ENCODE peak calls at places on chromosomes 16 and 17, in four cellular contexts. One of them, this sample, is unnamed.

GRCh38 chr17:82574041-82574440 is 54.5 kb downstream of the FOXK2 start:
- DNase-seq in brain microvascular endothelial cell: no peak
- DNase-seq in fibroblast of lung: no peak
- DNase-seq in PC-9: no peak
- DNase-seq in this sample: no peak

GRCh38 chr17:40819528-40820125 is 2.8 kb downstream of the KRT10 start:
- DNase-seq in fibroblast of lung: peak
- DNase-seq in brain microvascular endothelial cell: no peak
- DNase-seq in PC-9: no peak
- DNase-seq in this sample: no peak

GRCh38 chr16:69511641-69512040 is 54.1 kb upstream of the NFAT5 start:
- DNase-seq in PC-9: no peak
- DNase-seq in fibroblast of lung: no peak
- DNase-seq in brain microvascular endothelial cell: no peak
- DNase-seq in this sample: no peak

GRCh38 chr17:6231465-6231864 is 161.3 kb downstream of the WSCD1 start:
- DNase-seq in fibroblast of lung: no peak
- DNase-seq in brain microvascular endothelial cell: no peak
- DNase-seq in PC-9: no peak
- DNase-seq in this sample: no peak

GRCh38 chr16:47460301-47460754 is 535 bp downstream of the ITFG1 start:
- DNase-seq in brain microvascular endothelial cell: no peak
- DNase-seq in fibroblast of lung: no peak
- DNase-seq in PC-9: peak
- DNase-seq in this sample: no peak

GRCh38 chr16:89190150-89190958 is 10.0 kb downstream of the SLC22A31 start:
- DNase-seq in PC-9: no peak
- DNase-seq in brain microvascular endothelial cell: no peak
- DNase-seq in fibroblast of lung: no peak
- DNase-seq in this sample: no peak

GRCh38 chr17:58305626-58306025 is 23.0 kb downstream of the TSPOAP1 start:
- DNase-seq in PC-9: no peak
- DNase-seq in fibroblast of lung: no peak
- DNase-seq in brain microvascular endothelial cell: no peak
- DNase-seq in this sample: no peak

GRCh38 chr17:57643062-57643461 is 102.0 kb downstream of the CCDC182 start:
- DNase-seq in brain microvascular endothelial cell: no peak
- DNase-seq in fibroblast of lung: no peak
- DNase-seq in PC-9: no peak
- DNase-seq in this sample: no peak

GRCh38 chr17:37100231-37100630 is 151.5 kb downstream of the AATF start:
- DNase-seq in PC-9: no peak
- DNase-seq in fibroblast of lung: no peak
- DNase-seq in brain microvascular endothelial cell: no peak
- DNase-seq in this sample: no peak

GRCh38 chr17:4187076-4187475 is 44.1 kb downstream of the CYB5D2 start:
- DNase-seq in PC-9: no peak
- DNase-seq in fibroblast of lung: no peak
- DNase-seq in brain microvascular endothelial cell: no peak
- DNase-seq in this sample: no peak

GRCh38 chr17:31486351-31487062 is 95.0 kb downstream of the RAB11FIP4 start:
- DNase-seq in PC-9: no peak
- DNase-seq in fibroblast of lung: no peak
- DNase-seq in brain microvascular endothelial cell: no peak
- DNase-seq in this sample: no peak

DNA sequence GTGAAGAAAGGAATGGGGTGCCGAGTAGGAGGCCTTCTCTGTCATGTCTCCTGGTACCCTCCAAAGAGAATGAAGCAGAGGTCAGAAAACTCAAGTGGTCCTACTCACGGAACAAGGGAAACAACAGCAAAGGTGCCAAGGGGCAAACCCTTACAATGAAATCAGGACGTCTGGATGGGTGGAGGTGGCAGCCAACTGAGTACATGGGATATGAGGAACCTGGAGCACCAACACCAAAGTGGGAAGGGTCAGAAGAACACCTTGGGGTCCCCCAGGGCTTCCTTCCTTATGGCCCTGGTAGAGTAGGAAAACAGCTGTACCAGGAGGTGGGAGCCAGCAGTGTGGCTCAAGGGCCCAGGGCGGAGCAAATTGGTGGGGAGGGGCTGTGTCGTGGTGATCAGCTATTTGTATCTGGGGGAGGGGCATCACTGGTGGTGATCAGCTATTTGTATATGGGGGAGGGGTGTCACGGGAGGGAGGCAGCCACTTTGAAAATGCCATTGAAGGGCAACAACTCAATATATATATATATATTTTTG is 643 bp downstream of the HIGD1B start:
- DNase-seq in brain microvascular endothelial cell: no peak
- DNase-seq in PC-9: no peak
- DNase-seq in fibroblast of lung: no peak
- DNase-seq in this sample: no peak
- H3K4me3 ChIP-seq in brain microvascular endothelial cell: no peak
- H3K4me3 ChIP-seq in PC-9: no peak
- H3K4me3 ChIP-seq in fibroblast of lung: no peak
- H3K4me3 ChIP-seq in this sample: no peak

GRCh38 chr17:77877019-77877418 is 81.5 kb upstream of the TNRC6C start:
- DNase-seq in PC-9: no peak
- DNase-seq in fibroblast of lung: no peak
- DNase-seq in brain microvascular endothelial cell: no peak
- DNase-seq in this sample: no peak

GRCh38 chr17:77875051-77875780 is 83.3 kb upstream of the TNRC6C start:
- DNase-seq in PC-9: no peak
- DNase-seq in brain microvascular endothelial cell: peak
- DNase-seq in fibroblast of lung: peak
- DNase-seq in this sample: no peak

GRCh38 chr17:77874303-77875050 is 84.0 kb upstream of the TNRC6C start:
- DNase-seq in fibroblast of lung: no peak
- DNase-seq in PC-9: no peak
- DNase-seq in brain microvascular endothelial cell: no peak
- DNase-seq in this sample: no peak

GRCh38 chr17:77877674-77878355 is 80.7 kb upstream of the TNRC6C start:
- DNase-seq in brain microvascular endothelial cell: no peak
- DNase-seq in fibroblast of lung: no peak
- DNase-seq in PC-9: no peak
- DNase-seq in this sample: no peak

DNA sequence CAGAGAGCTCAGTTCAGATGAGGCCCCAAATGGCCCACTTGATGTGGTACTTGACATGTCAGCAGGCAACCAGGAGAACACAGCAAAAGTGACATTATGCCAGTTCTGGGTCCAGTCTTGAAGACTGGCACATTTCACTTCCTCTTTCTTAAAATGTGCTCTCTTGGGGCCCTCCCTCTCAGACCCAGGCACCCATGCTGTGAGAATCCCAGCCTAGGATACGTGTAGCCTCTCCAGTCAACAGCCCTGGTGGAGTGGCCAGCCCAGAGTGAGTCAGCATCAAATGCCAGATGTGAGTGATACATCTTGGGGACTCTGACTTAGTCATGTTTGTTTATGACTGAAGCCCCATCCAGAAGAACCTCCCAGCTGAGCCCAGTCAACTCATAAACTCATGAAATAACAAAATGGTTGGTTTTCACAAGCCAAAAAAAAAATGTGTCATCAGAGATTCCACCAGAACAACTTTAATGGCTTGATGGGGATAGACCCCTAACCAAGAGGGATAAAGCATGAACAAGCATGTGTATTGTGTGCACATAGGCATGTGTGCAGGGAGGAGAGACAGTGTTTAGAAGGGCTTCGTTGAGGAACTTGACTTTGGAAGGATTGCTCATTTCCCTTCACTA is 82.5 kb upstream of the TNRC6C start:
- DNase-seq in brain microvascular endothelial cell: peak
- DNase-seq in fibroblast of lung: no peak
- DNase-seq in PC-9: no peak
- DNase-seq in this sample: no peak
- H3K4me3 ChIP-seq in brain microvascular endothelial cell: no peak
- H3K4me3 ChIP-seq in fibroblast of lung: no peak
- H3K4me3 ChIP-seq in PC-9: no peak
- H3K4me3 ChIP-seq in this sample: no peak

DNA sequence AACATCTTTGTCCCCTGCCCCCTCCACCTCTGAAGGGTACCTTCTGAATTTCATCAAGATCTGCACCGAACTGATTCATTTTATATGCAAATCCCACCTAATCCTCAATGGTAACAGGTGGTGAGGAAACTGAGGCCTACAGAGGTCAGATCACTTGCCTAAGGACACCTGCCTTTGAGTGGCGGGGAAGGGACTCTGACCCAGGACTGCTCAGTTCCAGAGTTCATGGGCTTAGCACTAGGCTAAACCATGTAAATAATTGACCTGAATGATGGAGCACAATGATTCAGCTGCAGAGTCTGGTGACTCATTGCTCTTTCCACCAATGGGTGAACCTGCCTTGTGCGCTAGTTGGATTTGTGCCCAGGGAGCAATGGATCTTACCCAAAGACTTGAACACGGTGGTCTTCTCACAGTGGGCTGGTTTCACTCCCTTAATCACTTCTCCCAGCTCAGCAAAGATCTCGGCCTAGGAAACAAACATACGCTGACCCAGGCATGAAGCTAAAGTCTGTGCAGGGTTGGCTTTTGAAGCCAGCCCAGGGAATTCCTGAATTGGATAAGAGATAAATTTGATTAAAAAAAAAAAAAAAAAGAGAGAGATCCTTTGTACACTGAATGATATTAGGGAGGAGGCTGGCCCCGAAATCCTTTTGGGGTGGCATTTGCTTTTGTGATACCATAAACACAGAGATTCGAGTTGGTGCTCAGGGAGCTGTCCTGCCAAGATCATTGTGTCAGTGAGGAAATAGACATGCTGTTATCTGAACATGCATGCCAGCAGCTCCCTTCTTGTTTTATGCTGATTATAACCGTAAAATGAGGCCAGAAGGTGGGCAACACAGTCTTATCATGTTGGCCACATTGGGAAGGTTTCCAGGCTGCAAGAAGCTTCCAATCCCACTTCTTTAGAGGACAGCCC is 17.0 kb downstream of the CRYM start:
- DNase-seq in PC-9: no peak
- DNase-seq in fibroblast of lung: peak
- DNase-seq in brain microvascular endothelial cell: peak
- DNase-seq in this sample: peak
- H3K4me3 ChIP-seq in PC-9: no peak
- H3K4me3 ChIP-seq in fibroblast of lung: no peak
- H3K4me3 ChIP-seq in brain microvascular endothelial cell: no peak
- H3K4me3 ChIP-seq in this sample: no peak

GRCh38 chr16:4090476-4090875 is 25.8 kb downstream of the ADCY9 start:
- DNase-seq in brain microvascular endothelial cell: no peak
- DNase-seq in PC-9: no peak
- DNase-seq in fibroblast of lung: no peak
- DNase-seq in this sample: no peak
- H3K4me3 ChIP-seq in brain microvascular endothelial cell: no peak
- H3K4me3 ChIP-seq in PC-9: no peak
- H3K4me3 ChIP-seq in fibroblast of lung: no peak
- H3K4me3 ChIP-seq in this sample: no peak

GRCh38 chr16:50607970-50608557 is 59.9 kb downstream of the NKD1 start:
- DNase-seq in brain microvascular endothelial cell: no peak
- DNase-seq in PC-9: no peak
- DNase-seq in fibroblast of lung: no peak
- DNase-seq in this sample: no peak

GRCh38 chr16:50607447-50607846 is 59.3 kb downstream of the NKD1 start:
- DNase-seq in fibroblast of lung: no peak
- DNase-seq in PC-9: no peak
- DNase-seq in brain microvascular endothelial cell: no peak
- DNase-seq in this sample: no peak

GRCh38 chr16:50610331-50611262 is 62.4 kb downstream of the NKD1 start:
- DNase-seq in brain microvascular endothelial cell: no peak
- DNase-seq in fibroblast of lung: no peak
- DNase-seq in PC-9: no peak
- DNase-seq in this sample: no peak

GRCh38 chr16:50611332-50611934 is 63.2 kb downstream of the NKD1 start:
- DNase-seq in PC-9: no peak
- DNase-seq in fibroblast of lung: peak
- DNase-seq in brain microvascular endothelial cell: peak
- DNase-seq in this sample: no peak

DNA sequence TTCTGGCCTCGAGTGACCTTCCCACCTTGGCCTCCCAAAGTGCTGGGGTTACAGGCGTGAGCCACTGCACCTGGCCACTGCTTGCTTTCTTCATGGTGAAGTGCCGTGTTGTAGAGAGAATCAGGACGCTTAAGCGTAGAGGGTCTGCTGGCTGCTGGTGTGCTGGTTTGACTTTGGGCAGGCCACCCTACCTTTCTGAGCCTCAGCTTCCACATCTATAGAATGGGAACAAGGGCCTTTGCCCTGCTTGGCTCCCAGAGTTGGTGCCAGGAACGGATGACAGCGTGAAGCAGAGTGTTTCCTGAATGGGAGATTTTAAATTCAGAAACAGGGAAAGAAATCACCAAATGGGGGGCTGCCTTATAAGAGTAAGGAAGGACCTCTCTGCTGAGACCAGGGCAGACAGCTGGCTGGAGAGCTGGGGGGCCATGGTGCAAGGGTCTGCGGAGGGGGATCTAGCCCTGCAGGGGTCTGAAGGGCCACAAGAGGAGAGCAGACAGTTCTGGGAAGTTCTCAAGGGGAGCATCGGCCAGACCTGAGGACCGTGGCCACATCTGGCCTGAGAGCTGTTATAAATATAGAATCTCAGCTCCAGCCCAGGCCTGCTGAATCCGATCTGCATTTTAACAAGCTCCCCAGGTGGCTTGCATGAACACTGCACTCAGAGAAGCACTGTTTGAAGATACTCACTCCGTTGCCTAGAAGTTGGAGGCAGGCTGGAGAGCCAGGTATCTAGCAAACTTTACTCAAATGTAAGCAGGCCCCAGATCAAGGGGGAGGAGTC is 61.0 kb downstream of the NKD1 start:
- DNase-seq in fibroblast of lung: no peak
- DNase-seq in brain microvascular endothelial cell: no peak
- DNase-seq in PC-9: no peak
- DNase-seq in this sample: no peak
- H3K4me3 ChIP-seq in fibroblast of lung: no peak
- H3K4me3 ChIP-seq in brain microvascular endothelial cell: no peak
- H3K4me3 ChIP-seq in PC-9: no peak
- H3K4me3 ChIP-seq in this sample: no peak

GRCh38 chr17:41915566-41915965 is 3.2 kb downstream of the ACLY start:
- DNase-seq in fibroblast of lung: no peak
- DNase-seq in PC-9: no peak
- DNase-seq in brain microvascular endothelial cell: no peak
- DNase-seq in this sample: no peak

GRCh38 chr17:41919165-41919817 is 540 bp upstream of the ACLY start:
- DNase-seq in brain microvascular endothelial cell: no peak
- DNase-seq in fibroblast of lung: no peak
- DNase-seq in PC-9: peak
- DNase-seq in this sample: no peak

GRCh38 chr17:41917957-41918391 is 777 bp downstream of the ACLY start:
- DNase-seq in PC-9: no peak
- DNase-seq in fibroblast of lung: peak
- DNase-seq in brain microvascular endothelial cell: peak
- DNase-seq in this sample: no peak

GRCh38 chr17:41918392-41919164 is at the start of gene ACLY:
- DNase-seq in PC-9: peak
- DNase-seq in brain microvascular endothelial cell: peak
- DNase-seq in fibroblast of lung: peak
- DNase-seq in this sample: peak

GRCh38 chr17:41917192-41917591 is 1.6 kb downstream of the ACLY start:
- DNase-seq in brain microvascular endothelial cell: peak
- DNase-seq in PC-9: no peak
- DNase-seq in fibroblast of lung: peak
- DNase-seq in this sample: no peak
- H3K4me3 ChIP-seq in brain microvascular endothelial cell: peak
- H3K4me3 ChIP-seq in PC-9: peak
- H3K4me3 ChIP-seq in fibroblast of lung: peak
- H3K4me3 ChIP-seq in this sample: peak

This sample was measured in skeletal muscle cell.